ENCODE peak calls at places on chromosomes 13 and 19, in six cellular contexts. One of them, this sample, is unnamed.

GRCh38 chr19:58357798-58358145 is 4.5 kb upstream of the A1BG start:
- DNase-seq in HCT116: no peak
- DNase-seq in breast epithelium: no peak
- DNase-seq in stomach: no peak
- DNase-seq in upper lobe of left lung: no peak
- DNase-seq in transverse colon: no peak
- DNase-seq in this sample: no peak

GRCh38 chr19:48250290-48251025 is 5.3 kb downstream of the CARD8 start:
- DNase-seq in transverse colon: no peak
- DNase-seq in stomach: no peak
- DNase-seq in breast epithelium: no peak
- DNase-seq in upper lobe of left lung: no peak
- DNase-seq in HCT116: no peak
- DNase-seq in this sample: no peak

GRCh38 chr13:49218493-49219051 is 1.6 kb upstream of the MLNR start:
- DNase-seq in HCT116: no peak
- DNase-seq in breast epithelium: no peak
- DNase-seq in transverse colon: no peak
- DNase-seq in upper lobe of left lung: no peak
- DNase-seq in stomach: no peak
- DNase-seq in this sample: no peak

GRCh38 chr19:45076029-45076850 is at the start of gene ZNF296:
- DNase-seq in HCT116: peak
- DNase-seq in stomach: peak
- DNase-seq in upper lobe of left lung: peak
- DNase-seq in transverse colon: peak
- DNase-seq in breast epithelium: peak
- DNase-seq in this sample: peak

GRCh38 chr13:40519637-40520036 is 146.8 kb downstream of the FOXO1 start:
- DNase-seq in HCT116: no peak
- DNase-seq in upper lobe of left lung: no peak
- DNase-seq in breast epithelium: no peak
- DNase-seq in stomach: no peak
- DNase-seq in transverse colon: no peak
- DNase-seq in this sample: no peak

GRCh38 chr19:1250374-1251232 is 2.2 kb downstream of the MIDN start:
- DNase-seq in HCT116: no peak
- DNase-seq in transverse colon: peak
- DNase-seq in upper lobe of left lung: no peak
- DNase-seq in breast epithelium: no peak
- DNase-seq in stomach: no peak
- DNase-seq in this sample: peak

GRCh38 chr13:39577203-39577602 is 25.8 kb downstream of the LHFPL6 start:
- DNase-seq in transverse colon: no peak
- DNase-seq in stomach: no peak
- DNase-seq in HCT116: no peak
- DNase-seq in breast epithelium: no peak
- DNase-seq in upper lobe of left lung: peak
- DNase-seq in this sample: no peak

GRCh38 chr19:1259206-1259872 is 9.8 kb upstream of the CIRBP start:
- DNase-seq in stomach: peak
- DNase-seq in upper lobe of left lung: peak
- DNase-seq in HCT116: no peak
- DNase-seq in breast epithelium: no peak
- DNase-seq in transverse colon: peak
- DNase-seq in this sample: peak

GRCh38 chr13:105033999-105034398 is 1501.5 kb downstream of the EFNB2 start:
- DNase-seq in breast epithelium: no peak
- DNase-seq in stomach: no peak
- DNase-seq in transverse colon: no peak
- DNase-seq in HCT116: no peak
- DNase-seq in upper lobe of left lung: no peak
- DNase-seq in this sample: no peak

GRCh38 chr13:46389985-46390384 is 2.9 kb upstream of the RUBCNL start:
- DNase-seq in HCT116: no peak
- DNase-seq in upper lobe of left lung: peak
- DNase-seq in stomach: no peak
- DNase-seq in transverse colon: peak
- DNase-seq in breast epithelium: no peak
- DNase-seq in this sample: peak

GRCh38 chr13:54965881-54966280 is 1937.3 kb downstream of the OLFM4 start:
- DNase-seq in HCT116: no peak
- DNase-seq in breast epithelium: no peak
- DNase-seq in stomach: no peak
- DNase-seq in transverse colon: no peak
- DNase-seq in upper lobe of left lung: no peak
- DNase-seq in this sample: no peak

GRCh38 chr19:17103177-17103576 is 27.6 kb downstream of the MYO9B start:
- DNase-seq in upper lobe of left lung: no peak
- DNase-seq in HCT116: peak
- DNase-seq in breast epithelium: no peak
- DNase-seq in transverse colon: peak
- DNase-seq in stomach: peak
- DNase-seq in this sample: no peak

GRCh38 chr13:54210397-54211050 is 1181.9 kb downstream of the OLFM4 start:
- DNase-seq in HCT116: no peak
- DNase-seq in upper lobe of left lung: no peak
- DNase-seq in transverse colon: no peak
- DNase-seq in breast epithelium: peak
- DNase-seq in stomach: no peak
- DNase-seq in this sample: peak

GRCh38 chr13:75762066-75762937 is 126.2 kb downstream of the LMO7 start:
- DNase-seq in HCT116: no peak
- DNase-seq in breast epithelium: no peak
- DNase-seq in upper lobe of left lung: peak
- DNase-seq in transverse colon: no peak
- DNase-seq in stomach: peak
- DNase-seq in this sample: peak
- TF ChIP-seq POLR2A in HCT116: no peak
- TF ChIP-seq POLR2A in breast epithelium: no peak
- TF ChIP-seq POLR2A in upper lobe of left lung: no peak
- TF ChIP-seq POLR2A in transverse colon: peak
- TF ChIP-seq POLR2A in stomach: no peak
- TF ChIP-seq POLR2A in this sample: peak

DNA sequence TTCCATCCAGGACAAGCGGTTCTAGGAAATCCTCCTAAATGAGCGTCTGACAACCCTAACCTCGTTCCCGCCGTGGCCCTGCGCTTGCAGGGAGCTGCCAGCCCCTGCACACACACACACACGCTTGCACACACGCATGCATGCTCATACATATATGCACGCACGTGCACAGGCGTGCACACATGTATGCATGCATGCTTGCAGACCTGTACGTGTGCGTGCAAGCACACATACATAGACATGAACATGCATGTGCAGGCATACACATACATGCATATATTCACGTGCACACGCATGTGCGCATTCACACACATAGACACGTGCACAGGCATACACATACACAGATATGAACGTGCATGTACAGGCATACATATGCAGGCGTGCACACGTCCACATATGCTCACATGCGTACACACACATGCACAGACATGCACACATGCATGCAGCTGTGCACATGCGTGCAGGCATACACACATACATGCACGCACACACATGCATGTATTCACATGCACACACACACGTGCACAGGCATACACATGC is 35.6 kb downstream of the SMIM24 start:
- DNase-seq in HCT116: no peak
- DNase-seq in transverse colon: no peak
- DNase-seq in stomach: no peak
- DNase-seq in breast epithelium: no peak
- DNase-seq in upper lobe of left lung: no peak
- DNase-seq in this sample: no peak
- TF ChIP-seq POLR2AphosphoS5 in HCT116: no peak
- TF ChIP-seq POLR2AphosphoS5 in transverse colon: no peak
- TF ChIP-seq POLR2AphosphoS5 in stomach: no peak
- TF ChIP-seq POLR2AphosphoS5 in breast epithelium: no peak
- TF ChIP-seq POLR2AphosphoS5 in upper lobe of left lung: no peak
- TF ChIP-seq POLR2AphosphoS5 in this sample: no peak

GRCh38 chr13:85266771-85267170 is 532.4 kb downstream of the SLITRK6 start:
- DNase-seq in breast epithelium: no peak
- DNase-seq in transverse colon: no peak
- DNase-seq in upper lobe of left lung: no peak
- DNase-seq in stomach: no peak
- DNase-seq in HCT116: no peak
- DNase-seq in this sample: no peak

GRCh38 chr13:85261757-85262346 is 537.4 kb downstream of the SLITRK6 start:
- DNase-seq in HCT116: no peak
- DNase-seq in stomach: no peak
- DNase-seq in breast epithelium: no peak
- DNase-seq in upper lobe of left lung: no peak
- DNase-seq in transverse colon: no peak
- DNase-seq in this sample: no peak

GRCh38 chr13:85266331-85266730 is 532.9 kb downstream of the SLITRK6 start:
- DNase-seq in HCT116: no peak
- DNase-seq in stomach: no peak
- DNase-seq in breast epithelium: no peak
- DNase-seq in transverse colon: no peak
- DNase-seq in upper lobe of left lung: no peak
- DNase-seq in this sample: no peak

GRCh38 chr13:85260896-85261295 is 538.3 kb downstream of the SLITRK6 start:
- DNase-seq in upper lobe of left lung: no peak
- DNase-seq in transverse colon: no peak
- DNase-seq in HCT116: no peak
- DNase-seq in stomach: no peak
- DNase-seq in breast epithelium: no peak
- DNase-seq in this sample: no peak

DNA sequence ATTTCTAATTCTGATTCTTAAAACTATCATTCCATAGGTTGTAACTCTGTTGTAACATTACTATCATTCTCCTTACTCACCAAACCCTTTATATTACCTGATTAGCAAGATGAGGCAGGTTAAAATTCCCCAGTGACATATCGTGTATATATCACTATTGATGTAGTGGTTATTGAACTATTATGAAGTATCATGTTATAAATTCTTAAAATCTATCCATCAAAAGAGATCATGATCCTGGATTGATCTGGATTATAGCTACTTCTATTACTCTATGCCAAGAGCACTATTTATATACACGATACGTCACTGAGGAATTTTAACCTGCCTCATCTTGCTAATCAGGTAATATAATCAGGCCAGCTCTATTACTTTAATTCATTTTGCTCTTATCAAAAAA is 533.9 kb downstream of the SLITRK6 start:
- DNase-seq in breast epithelium: no peak
- DNase-seq in upper lobe of left lung: no peak
- DNase-seq in stomach: no peak
- DNase-seq in transverse colon: no peak
- DNase-seq in HCT116: no peak
- DNase-seq in this sample: no peak
- TF ChIP-seq CTCF in breast epithelium: no peak
- TF ChIP-seq CTCF in upper lobe of left lung: no peak
- TF ChIP-seq CTCF in stomach: no peak
- TF ChIP-seq CTCF in transverse colon: no peak
- TF ChIP-seq CTCF in HCT116: no peak
- TF ChIP-seq CTCF in this sample: no peak

DNA sequence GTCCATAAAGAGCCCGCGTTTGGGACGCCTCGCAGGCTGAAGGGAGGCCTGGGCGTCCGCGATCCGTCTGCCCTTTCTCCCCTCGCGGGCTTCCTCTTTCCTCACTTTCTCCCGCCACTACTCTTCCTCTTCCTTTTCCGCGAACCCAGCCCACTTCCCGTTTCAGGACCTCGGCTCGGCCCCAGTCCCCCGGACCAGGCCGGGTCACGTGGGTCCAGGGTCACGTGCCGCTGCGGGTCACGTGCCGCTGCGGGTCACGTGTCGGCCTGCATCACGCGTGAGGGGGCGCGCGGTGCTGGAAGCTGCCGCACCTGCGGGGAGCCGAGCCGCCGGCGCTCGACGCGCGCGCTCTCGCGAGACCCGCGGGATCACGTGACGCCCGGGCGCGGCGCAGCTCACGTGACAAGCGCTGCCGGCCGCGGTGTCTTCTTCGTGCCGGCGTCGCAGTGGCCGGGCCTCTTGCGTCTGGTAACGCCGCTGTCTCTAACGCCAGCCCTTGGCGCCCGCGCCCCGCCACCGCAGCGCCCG is at the start of gene LAMP1:
- DNase-seq in breast epithelium: peak
- DNase-seq in upper lobe of left lung: peak
- DNase-seq in HCT116: peak
- DNase-seq in transverse colon: peak
- DNase-seq in stomach: peak
- DNase-seq in this sample: peak
- TF ChIP-seq POLR2A in breast epithelium: peak
- TF ChIP-seq POLR2A in upper lobe of left lung: peak
- TF ChIP-seq POLR2A in HCT116: no peak
- TF ChIP-seq POLR2A in transverse colon: peak
- TF ChIP-seq POLR2A in stomach: no peak
- TF ChIP-seq POLR2A in this sample: peak

This sample was measured in prostate gland.